ENCODE peak calls at places on chromosomes 12 and 14, in six cellular contexts. X, K, L, Y, E and S are unnamed samples. For H3K4me1, the result is how much of the 10 kb centered on the place peaks cover.

GRCh38 chr12:59444932-59445331 is 150.9 kb upstream of the SLC16A7 start:
- DNase-seq in X (no peak), K (no peak), L (no peak), Y (no peak), E (no peak), S (no peak)

GRCh38 chr12:94326234-94326633 is 133.4 kb downstream of the CEP83 start:
- DNase-seq in X (no peak), K (no peak), L (no peak), Y (no peak), E (no peak), S (no peak)

GRCh38 chr12:111578276-111578970 is 20.7 kb downstream of the ATXN2 start:
- DNase-seq in X (peak), K (no peak), L (peak), Y (no peak), E (no peak), S (peak)

GRCh38 chr12:67784831-67785230 is 136.3 kb downstream of the DYRK2 start:
- DNase-seq in X (no peak), K (no peak), L (no peak), Y (no peak), E (no peak), S (peak)

GRCh38 chr12:108759914-108760313 is 28.6 kb upstream of the CORO1C start:
- DNase-seq in X (no peak), K (no peak), L (no peak), Y (no peak), E (no peak), S (no peak)

GRCh38 chr12:131274061-131274460 is 320.4 kb downstream of the ADGRD1 start:
- DNase-seq in X (no peak), K (no peak), L (no peak), Y (no peak), E (no peak), S (no peak)

GRCh38 chr14:94113908-94114588 is 3.5 kb downstream of the IFI27 start:
- DNase-seq in X (no peak), K (no peak), L (no peak), Y (no peak), E (no peak), S (no peak)

GRCh38 chr14:67620217-67620789 is 583 bp downstream of the ARG2 start:
- DNase-seq in X (no peak), K (no peak), L (peak), Y (peak), E (no peak), S (no peak)

GRCh38 chr12:131537267-131537920 is 173.5 kb upstream of the SFSWAP start:
- DNase-seq in X (no peak), K (no peak), L (no peak), Y (no peak), E (no peak), S (no peak)

GRCh38 chr14:67999290-67999689 is 179.7 kb downstream of the RAD51B start:
- DNase-seq in X (no peak), K (no peak), L (no peak), Y (no peak), E (no peak), S (no peak)

GRCh38 chr14:33986804-33987203 is 35.9 kb upstream of the EGLN3 start:
- DNase-seq in X (no peak), K (no peak), L (no peak), Y (no peak), E (peak), S (peak)

GRCh38 chr14:24331731-24332093 is 3.2 kb downstream of the ADCY4 start:
- DNase-seq in X (no peak), K (no peak), L (no peak), Y (peak), E (no peak), S (no peak)

GRCh38 chr12:57940052-57940914 is 1.1 kb upstream of the ATP23 start:
- DNase-seq in X (no peak), K (no peak), L (peak), Y (no peak), E (no peak), S (no peak)

GRCh38 chr14:77469041-77469440 is 11.1 kb downstream of the AHSA1 start:
- DNase-seq in X (peak), K (no peak), L (no peak), Y (no peak), E (no peak), S (no peak)

GRCh38 chr14:68580096-68580640 is 212.7 kb downstream of the ZFP36L1 start:
- DNase-seq in X (no peak), K (no peak), L (no peak), Y (no peak), E (no peak), S (no peak)

GRCh38 chr12:21528953-21529352 is 2.9 kb downstream of the SPX start:
- DNase-seq in X (no peak), K (no peak), L (no peak), Y (no peak), E (no peak), S (no peak)

GRCh38 chr12:1500095-1500801 is 94.1 kb downstream of the FBXL14 start:
- DNase-seq in X (no peak), K (no peak), L (peak), Y (no peak), E (no peak), S (no peak)

GRCh38 chr12:67650127-67650495 is 1.6 kb downstream of the DYRK2 start:
- DNase-seq in X (no peak), K (no peak), L (peak), Y (no peak), E (no peak), S (no peak)

GRCh38 chr12:29582677-29583076 is 85.2 kb upstream of the OVCH1 start:
- DNase-seq in X (no peak), K (no peak), L (no peak), Y (no peak), E (no peak), S (no peak)

GRCh38 chr14:63269561-63270225 is 49.0 kb downstream of the GPHB5 start:
- DNase-seq in X (no peak), K (no peak), L (no peak), Y (no peak), E (no peak), S (no peak)

GRCh38 chr12:92547906-92548305 is 154.9 kb upstream of the PLEKHG7 start:
- DNase-seq in X (no peak), K (no peak), L (no peak), Y (no peak), E (no peak), S (no peak)

GRCh38 chr12:117498256-117498655 is 136.8 kb upstream of the NOS1 start:
- DNase-seq in X (no peak), K (no peak), L (no peak), Y (no peak), E (no peak), S (no peak)

GRCh38 chr12:1493781-1494180 is 100.6 kb downstream of the FBXL14 start:
- DNase-seq in X (no peak), K (no peak), L (no peak), Y (peak), E (no peak), S (no peak)

GRCh38 chr12:66596189-66596588 is 82.7 kb downstream of the GRIP1 start:
- DNase-seq in X (no peak), K (no peak), L (no peak), Y (no peak), E (no peak), S (no peak)

GRCh38 chr14:58100735-58101368 is 51.2 kb downstream of the ARMH4 start:
- DNase-seq in X (no peak), K (no peak), L (no peak), Y (no peak), E (no peak), S (no peak)

GRCh38 chr12:62658910-62659309 is 192.3 kb downstream of the MON2 start:
- DNase-seq in X (no peak), K (no peak), L (no peak), Y (no peak), E (no peak), S (no peak)

GRCh38 chr12:21607701-21608100 is 3.1 kb upstream of the GYS2 start:
- DNase-seq in X (no peak), K (no peak), L (no peak), Y (no peak), E (peak), S (peak)

GRCh38 chr14:105257464-105257863 is 9.1 kb downstream of the BTBD6 start:
- DNase-seq in X (no peak), K (no peak), L (no peak), Y (no peak), E (no peak), S (no peak)

GRCh38 chr12:104303538-104304151 is at the start of gene EID3:
- DNase-seq in X (no peak), K (no peak), L (no peak), Y (peak), E (no peak), S (peak)

GRCh38 chr12:1501695-1502440 is 92.5 kb downstream of the FBXL14 start:
- DNase-seq in X (no peak), K (no peak), L (no peak), Y (no peak), E (no peak), S (no peak)

GRCh38 chr12:102454330-102454729 is 26.0 kb downstream of the IGF1 start:
- DNase-seq in X (no peak), K (no peak), L (no peak), Y (no peak), E (no peak), S (no peak)
- TF ChIP-seq MAX in X (no peak), K (no peak), L (no peak), Y (no peak), E (no peak), S (no peak)

GRCh38 chr14:56172571-56172971 is 54.4 kb downstream of the PELI2 start:
- DNase-seq in X (no peak), K (no peak), L (peak), Y (no peak), E (no peak), S (peak)

GRCh38 chr14:56170877-56171422 is 52.7 kb downstream of the PELI2 start:
- DNase-seq in X (no peak), K (no peak), L (no peak), Y (no peak), E (no peak), S (no peak)

GRCh38 chr14:56172074-56172473 is 53.9 kb downstream of the PELI2 start:
- DNase-seq in X (no peak), K (no peak), L (no peak), Y (no peak), E (no peak), S (no peak)

GRCh38 chr14:56175773-56176172 is 57.6 kb downstream of the PELI2 start:
- DNase-seq in X (no peak), K (no peak), L (no peak), Y (no peak), E (no peak), S (no peak)

GRCh38 chr14:56173360-56173922 is 55.2 kb downstream of the PELI2 start:
- DNase-seq in X (no peak), K (no peak), L (no peak), Y (no peak), E (no peak), S (no peak)
- H3K4me1 ChIP-seq in X (under half), K (under half), L (under half), Y (under half), E (under half), S (under half)

GRCh38 chr12:122732611-122733010 is 2.0 kb upstream of the HCAR1 start:
- DNase-seq in X (no peak), K (no peak), L (no peak), Y (no peak), E (no peak), S (no peak)

GRCh38 chr12:122730215-122731014 is at the start of gene HCAR1:
- DNase-seq in X (peak), K (no peak), L (no peak), Y (no peak), E (no peak), S (no peak)

GRCh38 chr12:122729583-122730214 is 945 bp downstream of the HCAR1 start:
- DNase-seq in X (no peak), K (no peak), L (no peak), Y (no peak), E (no peak), S (no peak)

DNA sequence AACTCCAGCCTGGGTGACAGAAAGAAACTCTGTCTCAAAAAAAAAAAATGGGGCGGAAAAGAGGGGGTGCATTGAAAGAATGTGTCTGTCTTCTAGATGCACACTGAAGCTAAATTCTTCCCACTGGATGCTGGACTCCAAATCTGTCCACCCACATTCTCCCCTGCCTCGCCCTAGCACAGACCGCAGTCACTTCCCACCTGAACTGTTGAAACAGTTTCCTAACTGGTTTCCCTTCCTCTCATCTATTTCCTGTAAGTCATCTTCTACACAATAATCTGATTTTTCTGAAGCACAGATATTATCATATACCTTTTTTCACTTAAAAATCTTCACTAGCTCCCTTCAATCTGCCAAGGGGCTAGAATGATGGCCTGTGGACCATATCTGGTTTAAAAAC is 1.5 kb upstream of the HCAR1 start:
- DNase-seq in X (no peak), K (no peak), L (no peak), Y (no peak), E (no peak), S (no peak)
- TF ChIP-seq CEBPB in X (no peak), K (no peak), L (no peak), Y (no peak), E (no peak), S (no peak)

DNA sequence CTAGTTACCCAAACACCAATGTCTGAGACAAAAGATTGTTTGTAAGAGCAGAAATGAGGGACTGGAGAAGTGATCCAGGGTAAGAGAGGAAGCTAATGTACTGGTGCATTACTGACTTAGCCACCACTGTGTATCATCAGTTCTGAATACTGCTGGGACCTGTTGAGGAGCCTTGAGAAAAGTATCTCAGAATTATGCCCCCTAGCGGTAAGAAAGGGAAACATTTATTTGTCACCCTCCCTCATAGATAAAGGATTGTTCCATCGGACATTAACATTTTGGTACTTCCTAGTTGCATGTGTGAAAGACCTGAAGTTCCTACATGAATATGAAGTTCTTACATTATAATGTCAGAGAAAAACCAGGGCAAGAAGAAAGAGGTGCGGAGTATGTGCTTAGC is 612.5 kb downstream of the FSCB start:
- DNase-seq in X (no peak), K (no peak), L (peak), Y (no peak), E (peak), S (peak)
- TF ChIP-seq MAX in X (no peak), K (no peak), L (no peak), Y (no peak), E (no peak), S (no peak)